ENCODE peak calls at places on chromosomes 16 and 17, in eight cellular contexts. One of them, this sample, is unnamed.

GRCh38 chr17:56912105-56912999 is 1.5 kb downstream of the TRIM25 start:
- DNase-seq in stimulated activated CD8-positive, alpha-beta memory T cell treated with anti-CD3 and anti-CD28 coated beads, Interleukin-7, amount 100 ng/mL, for 1 hour: no peak
- DNase-seq in Kasumi-1: no peak
- DNase-seq in NCI-H1105: no peak
- DNase-seq in Daoy: no peak
- DNase-seq in T-helper 9 cell: no peak
- DNase-seq in HAP-1: no peak
- DNase-seq in A172: no peak
- DNase-seq in this sample: no peak

GRCh38 chr17:15452746-15453145 is 14.7 kb downstream of the CDRT4 start:
- DNase-seq in T-helper 9 cell: no peak
- DNase-seq in A172: no peak
- DNase-seq in NCI-H1105: no peak
- DNase-seq in Kasumi-1: no peak
- DNase-seq in stimulated activated CD8-positive, alpha-beta memory T cell treated with anti-CD3 and anti-CD28 coated beads, Interleukin-7, amount 100 ng/mL, for 1 hour: no peak
- DNase-seq in Daoy: no peak
- DNase-seq in HAP-1: no peak
- DNase-seq in this sample: no peak

GRCh38 chr17:67433248-67433924 is 56.3 kb downstream of the PITPNC1 start:
- DNase-seq in HAP-1: no peak
- DNase-seq in NCI-H1105: no peak
- DNase-seq in stimulated activated CD8-positive, alpha-beta memory T cell treated with anti-CD3 and anti-CD28 coated beads, Interleukin-7, amount 100 ng/mL, for 1 hour: no peak
- DNase-seq in Kasumi-1: peak
- DNase-seq in Daoy: no peak
- DNase-seq in T-helper 9 cell: no peak
- DNase-seq in A172: no peak
- DNase-seq in this sample: no peak

GRCh38 chr16:85459529-85460251 is 153.4 kb upstream of the GSE1 start:
- DNase-seq in stimulated activated CD8-positive, alpha-beta memory T cell treated with anti-CD3 and anti-CD28 coated beads, Interleukin-7, amount 100 ng/mL, for 1 hour: no peak
- DNase-seq in T-helper 9 cell: no peak
- DNase-seq in Daoy: no peak
- DNase-seq in HAP-1: no peak
- DNase-seq in Kasumi-1: no peak
- DNase-seq in A172: no peak
- DNase-seq in NCI-H1105: no peak
- DNase-seq in this sample: no peak

GRCh38 chr17:47918003-47918402 is 22.0 kb downstream of the SP2 start:
- DNase-seq in Kasumi-1: peak
- DNase-seq in T-helper 9 cell: no peak
- DNase-seq in NCI-H1105: no peak
- DNase-seq in Daoy: no peak
- DNase-seq in A172: no peak
- DNase-seq in HAP-1: no peak
- DNase-seq in stimulated activated CD8-positive, alpha-beta memory T cell treated with anti-CD3 and anti-CD28 coated beads, Interleukin-7, amount 100 ng/mL, for 1 hour: no peak
- DNase-seq in this sample: no peak

GRCh38 chr16:3536271-3536671 is 35.5 kb downstream of the CLUAP1 start:
- DNase-seq in Daoy: no peak
- DNase-seq in T-helper 9 cell: no peak
- DNase-seq in Kasumi-1: no peak
- DNase-seq in stimulated activated CD8-positive, alpha-beta memory T cell treated with anti-CD3 and anti-CD28 coated beads, Interleukin-7, amount 100 ng/mL, for 1 hour: no peak
- DNase-seq in HAP-1: no peak
- DNase-seq in A172: no peak
- DNase-seq in NCI-H1105: no peak
- DNase-seq in this sample: no peak

GRCh38 chr17:64202683-64203430 is 60.2 kb downstream of the TEX2 start:
- DNase-seq in A172: peak
- DNase-seq in stimulated activated CD8-positive, alpha-beta memory T cell treated with anti-CD3 and anti-CD28 coated beads, Interleukin-7, amount 100 ng/mL, for 1 hour: no peak
- DNase-seq in Daoy: peak
- DNase-seq in NCI-H1105: no peak
- DNase-seq in HAP-1: no peak
- DNase-seq in T-helper 9 cell: no peak
- DNase-seq in Kasumi-1: no peak
- DNase-seq in this sample: no peak

GRCh38 chr16:30185683-30186421 is 2.5 kb downstream of the CORO1A start:
- DNase-seq in HAP-1: no peak
- DNase-seq in A172: no peak
- DNase-seq in NCI-H1105: no peak
- DNase-seq in Daoy: peak
- DNase-seq in Kasumi-1: peak
- DNase-seq in T-helper 9 cell: peak
- DNase-seq in stimulated activated CD8-positive, alpha-beta memory T cell treated with anti-CD3 and anti-CD28 coated beads, Interleukin-7, amount 100 ng/mL, for 1 hour: peak
- DNase-seq in this sample: peak

GRCh38 chr16:66913711-66914110 is 5.0 kb downstream of the CDH16 start:
- DNase-seq in Daoy: no peak
- DNase-seq in T-helper 9 cell: no peak
- DNase-seq in Kasumi-1: no peak
- DNase-seq in HAP-1: no peak
- DNase-seq in stimulated activated CD8-positive, alpha-beta memory T cell treated with anti-CD3 and anti-CD28 coated beads, Interleukin-7, amount 100 ng/mL, for 1 hour: no peak
- DNase-seq in NCI-H1105: no peak
- DNase-seq in A172: no peak
- DNase-seq in this sample: no peak

GRCh38 chr17:81388612-81389367 is 6.5 kb upstream of the BAHCC1 start:
- DNase-seq in HAP-1: no peak
- DNase-seq in Kasumi-1: no peak
- DNase-seq in A172: no peak
- DNase-seq in Daoy: no peak
- DNase-seq in NCI-H1105: no peak
- DNase-seq in stimulated activated CD8-positive, alpha-beta memory T cell treated with anti-CD3 and anti-CD28 coated beads, Interleukin-7, amount 100 ng/mL, for 1 hour: no peak
- DNase-seq in T-helper 9 cell: no peak
- DNase-seq in this sample: no peak

This sample was measured in RWPE2.